ENCODE peak calls at places on chromosomes 1 and 21, in four cellular contexts. J is PC-3, N is cardiac muscle cell, H is thoracic aorta. V is an unnamed sample.

GRCh38 chr1:153928776-153929432 is 6.1 kb upstream of the GATAD2B start:
- DNase-seq in J (no peak), N (peak; percentile 16), H (no peak), V (peak; percentile 39)

GRCh38 chr1:172653015-172653709 is 5.7 kb upstream of the FASLG start:
- DNase-seq in J (peak; percentile 60), N (peak; percentile 53), H (no peak), V (peak; percentile 16)

GRCh38 chr1:109290998-109291397 is 8.1 kb upstream of the PSRC1 start:
- DNase-seq in J (no peak), N (no peak), H (no peak), V (no peak)

GRCh38 chr1:45187735-45188134 is 18.7 kb downstream of the ZSWIM5 start:
- DNase-seq in J (peak; percentile 50), N (peak; percentile 8), H (no peak), V (peak; percentile 50)

GRCh38 chr1:246550402-246550801 is 15.7 kb downstream of the TFB2M start:
- DNase-seq in J (no peak), N (no peak), H (no peak), V (no peak)

GRCh38 chr1:222048030-222048632 is 306.2 kb upstream of the DUSP10 start:
- DNase-seq in J (peak; percentile 45), N (peak; percentile 60), H (no peak), V (peak; percentile 81)

GRCh38 chr1:1290238-1290731 is 10.0 kb downstream of the SCNN1D start:
- DNase-seq in J (peak; percentile 77), N (peak; percentile 55), H (no peak), V (peak; percentile 78)

GRCh38 chr1:246801241-246802020 is 77.2 kb downstream of the SCCPDH start:
- DNase-seq in J (no peak), N (peak; percentile 26), H (no peak), V (no peak)

GRCh38 chr21:36429672-36430546 is 44.7 kb downstream of the CHAF1B start:
- DNase-seq in J (peak; percentile 99), N (peak; percentile 97), H (peak; percentile 84), V (peak; percentile 100)

GRCh38 chr1:200033511-200034261 is 6.2 kb downstream of the NR5A2 start:
- DNase-seq in J (no peak), N (peak; percentile 36), H (no peak), V (no peak)

GRCh38 chr1:110580244-110580643 is 25.9 kb downstream of the KCNA2 start:
- DNase-seq in J (no peak), N (no peak), H (no peak), V (no peak)

GRCh38 chr1:246786606-246787238 is 62.5 kb downstream of the SCCPDH start:
- DNase-seq in J (no peak), N (no peak), H (no peak), V (no peak)

GRCh38 chr1:56710646-56711045 is 65.5 kb downstream of the PRKAA2 start:
- DNase-seq in J (peak; percentile 73), N (peak; percentile 48), H (no peak), V (peak; percentile 76)

GRCh38 chr1:234613128-234613875 is 3.3 kb upstream of the IRF2BP2 start:
- DNase-seq in J (no peak), N (peak; percentile 95), H (no peak), V (peak; percentile 91)

GRCh38 chr21:29546071-29546470 is 247.3 kb downstream of the BACH1 start:
- DNase-seq in J (no peak), N (peak; percentile 5), H (no peak), V (peak; percentile 8)

GRCh38 chr1:91803847-91804545 is 82.0 kb downstream of the TGFBR3 start:
- DNase-seq in J (peak; percentile 38), N (no peak), H (no peak), V (peak; percentile 40)

GRCh38 chr21:33402011-33402979 is 918 bp upstream of the IFNGR2 start:
- DNase-seq in J (no peak), N (peak; percentile 89), H (no peak), V (peak; percentile 83)

GRCh38 chr1:112721966-112722524 is 6.9 kb upstream of the PPM1J start:
- DNase-seq in J (no peak), N (no peak), H (no peak), V (no peak)

GRCh38 chr1:57327946-57328345 is 95.9 kb downstream of the DAB1 start:
- DNase-seq in J (no peak), N (no peak), H (no peak), V (no peak)

GRCh38 chr1:157969693-157970485 is 23.6 kb upstream of the KIRREL1 start:
- DNase-seq in J (peak; percentile 95), N (peak; percentile 91), H (peak; percentile 38), V (peak; percentile 91)

GRCh38 chr21:35373998-35374397 is 324.9 kb upstream of the RUNX1 start:
- DNase-seq in J (no peak), N (no peak), H (no peak), V (no peak)

DNA sequence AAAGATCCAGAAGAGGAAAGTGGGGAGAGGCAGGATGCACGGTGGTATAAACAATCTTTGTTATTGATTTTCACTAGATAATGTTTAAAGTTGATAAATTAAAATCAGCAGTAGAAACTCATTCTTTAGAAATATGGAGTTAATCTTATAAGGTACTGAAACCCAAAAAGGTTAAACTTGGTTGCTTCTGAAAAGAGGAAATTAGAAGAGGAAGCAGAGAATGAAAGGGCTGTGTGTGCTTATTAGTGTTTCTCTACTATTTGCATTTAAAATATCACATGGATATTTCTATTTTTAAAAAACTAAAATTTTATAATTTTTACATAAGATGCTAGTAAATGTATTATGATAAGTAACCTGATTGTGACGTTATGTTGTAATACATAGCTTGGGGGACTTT is 24.4 kb downstream of the C1orf141 start:
- DNase-seq in J (no peak), N (no peak), H (no peak), V (no peak)
- H3K27ac ChIP-seq in J (no peak overlapping the region), N (no peak overlapping the region), H (no peak overlapping the region), V (no peak overlapping the region)

DNA sequence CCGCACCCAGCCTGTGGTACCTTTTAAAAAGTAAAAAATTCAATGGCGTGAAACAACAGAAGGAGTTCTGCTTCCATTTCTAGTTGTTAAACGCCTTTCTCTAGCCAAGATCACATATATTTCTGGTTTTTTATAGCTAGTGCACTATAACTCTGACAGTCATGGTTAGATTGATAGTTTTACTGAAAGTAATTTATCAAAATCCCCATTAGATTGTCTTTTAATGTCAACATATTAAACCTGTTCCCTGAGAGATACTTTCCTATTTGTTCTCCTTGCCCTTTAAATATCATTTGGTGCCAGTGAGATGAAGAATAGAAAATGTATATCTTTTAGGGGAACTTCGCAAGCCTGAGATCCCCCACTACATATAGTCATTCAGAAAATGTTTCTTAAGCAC is 7.3 kb downstream of the SMAP2 start:
- DNase-seq in J (no peak), N (no peak), H (no peak), V (no peak)
- H3K4me3 ChIP-seq in J (no peak overlapping the region), N (no peak overlapping the region), H (peak overlapping the region; percentile 25), V (no peak overlapping the region)

DNA sequence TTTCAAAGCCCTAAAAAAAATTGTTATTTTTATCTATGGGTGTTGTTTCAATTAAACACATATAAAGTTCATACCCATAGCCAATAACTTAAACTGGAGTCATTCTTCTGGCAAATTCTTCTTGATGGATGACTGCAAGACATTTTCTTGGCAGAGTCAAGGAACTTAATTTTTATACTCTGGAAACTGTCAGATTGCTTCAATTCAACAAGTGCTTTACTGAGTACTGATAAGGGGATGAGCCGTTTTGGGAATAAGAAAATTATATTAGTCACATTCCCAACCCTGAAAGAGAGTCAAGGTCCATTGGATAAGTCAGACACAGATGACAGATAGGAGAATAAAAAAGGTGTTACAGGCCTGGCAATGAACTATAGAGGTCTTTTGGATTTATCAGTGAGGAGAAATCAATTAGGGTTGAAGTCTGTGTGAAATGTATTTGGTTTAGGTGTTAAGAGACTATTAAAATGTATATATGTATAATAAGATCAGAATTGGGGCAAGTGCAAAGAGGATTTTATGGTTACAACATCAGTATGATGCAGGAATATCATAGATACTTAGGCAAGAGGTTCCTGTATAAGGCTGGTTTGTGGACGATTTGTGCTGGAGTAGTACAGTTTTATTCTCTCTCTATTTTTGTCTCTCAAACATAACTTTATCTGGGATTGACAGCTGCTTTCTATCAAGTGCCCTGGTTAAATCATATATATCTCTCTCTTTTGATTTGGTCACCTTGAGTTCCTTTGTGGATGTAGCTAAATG is 142.3 kb downstream of the CTH start:
- DNase-seq in J (no peak), N (no peak), H (no peak), V (no peak)
- H3K9me3 ChIP-seq in J (no peaks in the 10 kb centered on the region), N (no peaks in the 10 kb centered on the region), H (no peaks in the 10 kb centered on the region), V (no peaks in the 10 kb centered on the region)

DNA sequence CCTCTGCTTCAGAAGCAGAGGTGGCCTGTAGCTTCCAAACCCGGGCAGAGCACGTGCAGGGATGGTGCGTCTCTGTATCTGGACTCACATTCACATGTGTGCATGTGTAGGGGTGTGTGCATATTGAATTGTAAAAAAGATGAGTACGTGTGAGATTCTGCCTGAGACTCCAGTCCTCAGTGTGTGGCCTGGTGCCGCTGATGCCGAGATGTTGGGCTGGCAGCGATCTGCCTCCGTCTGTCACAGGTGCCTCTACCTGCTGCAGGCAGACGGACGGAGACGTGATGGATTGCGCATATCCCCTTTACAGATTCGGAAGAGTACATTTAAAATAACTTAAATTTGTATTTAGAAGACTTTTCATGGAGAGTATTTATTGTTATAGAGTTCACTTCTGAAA is 53.6 kb downstream of the ADARB1 start:
- DNase-seq in J (no peak), N (no peak), H (no peak), V (no peak)
- H3K27ac ChIP-seq in J (no peak overlapping the region), N (no peak overlapping the region), H (peak overlapping the region; percentile 93), V (peak overlapping the region; percentile 83)

GRCh38 chr1:220280249-220280648 is 8.0 kb upstream of the RAB3GAP2 start:
- DNase-seq in J (no peak), N (no peak), H (no peak), V (no peak)
- H3K4me3 ChIP-seq in J (no peak overlapping the region), N (no peak overlapping the region), H (no peak overlapping the region), V (no peak overlapping the region)

GRCh38 chr1:40454873-40455272 is 4.6 kb downstream of the ZFP69B start:
- DNase-seq in J (no peak), N (no peak), H (no peak), V (no peak)
- H3K9me3 ChIP-seq in J (peaks cover 55% of the 10 kb centered on the region), N (peaks cover 3% of the 10 kb centered on the region), H (peaks cover 28% of the 10 kb centered on the region), V (peaks cover 5% of the 10 kb centered on the region)

DNA sequence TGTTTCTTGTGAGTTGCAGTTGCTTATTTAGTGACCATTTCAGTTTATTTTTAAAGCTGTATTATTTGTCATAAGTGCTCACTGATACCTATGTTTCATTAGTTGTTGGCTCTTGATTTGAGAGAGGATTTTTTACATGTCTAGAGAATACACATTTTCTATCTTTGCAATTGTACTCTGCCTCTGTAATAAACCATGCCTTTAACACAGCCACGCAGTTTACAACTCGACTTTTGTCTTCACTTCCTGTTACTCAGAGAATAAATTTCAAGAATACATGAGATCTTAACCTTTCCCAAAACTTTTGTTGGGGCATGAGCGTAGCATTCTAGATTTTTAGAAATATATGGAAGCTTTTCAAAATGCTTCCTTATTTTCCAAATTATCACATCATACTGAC is 14.9 kb upstream of the ZNF678 start:
- DNase-seq in J (no peak), N (no peak), H (no peak), V (no peak)
- H3K27ac ChIP-seq in J (no peak overlapping the region), N (no peak overlapping the region), H (no peak overlapping the region), V (no peak overlapping the region)

DNA sequence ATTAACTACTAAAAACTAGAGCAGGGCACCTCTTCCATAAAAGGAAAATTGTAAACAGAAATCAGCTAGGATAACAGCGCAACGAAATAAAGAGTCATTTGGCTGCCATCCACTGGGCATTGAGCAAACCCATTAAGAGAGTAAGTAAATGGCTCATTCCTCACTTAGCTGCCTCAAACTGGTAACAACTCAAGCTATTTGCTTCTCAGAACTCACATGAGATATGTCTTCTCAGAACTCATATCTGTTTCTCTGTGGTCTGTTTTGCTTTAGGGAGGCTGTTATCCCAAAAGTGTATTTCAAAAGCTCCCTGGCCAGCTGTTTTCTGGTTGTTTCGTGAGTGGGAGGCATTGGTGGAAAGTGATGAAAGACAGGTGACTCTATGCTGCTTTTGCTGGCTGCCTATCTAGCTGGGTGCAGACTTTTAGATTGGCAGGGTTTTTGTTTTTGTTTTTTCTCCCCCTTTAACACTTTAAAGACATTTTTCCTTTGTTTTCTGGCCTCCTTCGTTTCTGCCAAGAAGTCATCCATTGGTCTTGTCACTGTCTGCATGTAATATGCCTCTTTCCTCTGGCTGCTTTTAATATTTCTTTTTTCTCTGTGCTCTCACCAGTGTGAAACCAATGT is 269.2 kb upstream of the RGS18 start:
- DNase-seq in J (no peak), N (peak; percentile 41), H (no peak), V (no peak)
- H3K4me3 ChIP-seq in J (no peak overlapping the region), N (no peak overlapping the region), H (no peak overlapping the region), V (no peak overlapping the region)